ENCODE peak calls at places on chromosomes 13 and 19, in seven cellular contexts. X, Z, V, G, I, E and Q are unnamed samples.

GRCh38 chr19:10368101-10368803 is 12.1 kb downstream of the TYK2 start:
- DNase-seq in G (no peak), Z (no peak), V (no peak), I (no peak), E (no peak), X (no peak), Q (no peak)

GRCh38 chr13:27794075-27794691 is 1.9 kb downstream of the GSX1 start:
- DNase-seq in I (no peak), V (no peak), Z (no peak), X (no peak), E (no peak), G (no peak), Q (no peak)

GRCh38 chr13:98512774-98513327 is 64.1 kb downstream of the STK24 start:
- DNase-seq in V (no peak), Z (no peak), G (no peak), E (no peak), I (no peak), X (no peak), Q (no peak)

GRCh38 chr19:44476559-44477408 is 23.5 kb downstream of the ZNF180 start:
- DNase-seq in V (no peak), Z (no peak), G (no peak), I (no peak), X (no peak), E (peak; percentile 17), Q (no peak)

GRCh38 chr19:41154060-41154459 is 39.0 kb upstream of the CYP2S1 start:
- DNase-seq in I (no peak), V (no peak), X (no peak), G (no peak), E (no peak), Z (no peak), Q (no peak)

GRCh38 chr19:7225741-7226140 is 68.5 kb downstream of the INSR start:
- DNase-seq in G (no peak), I (no peak), Z (no peak), X (no peak), V (no peak), E (no peak), Q (no peak)

GRCh38 chr13:48491423-48492122 is 41.3 kb downstream of the RCBTB2 start:
- DNase-seq in Z (no peak), E (no peak), G (no peak), X (no peak), I (no peak), V (no peak), Q (no peak)

GRCh38 chr19:45038931-45039893 is at the start of gene CLASRP:
- DNase-seq in V (peak; percentile 79), I (peak; percentile 79), Z (peak; percentile 81), X (peak; percentile 82), G (peak; percentile 95), E (peak; percentile 94), Q (peak; percentile 92)